ENCODE peak calls at places on chromosomes 13 and 19, in nine cellular contexts. One of them, this sample, is unnamed.

GRCh38 chr19:33303791-33304759 is 1.7 kb upstream of the CEBPA start:
- DNase-seq in cortex of kidney: no peak
- DNase-seq in hippocampal formation: no peak
- DNase-seq in T-helper 2 cell: no peak
- DNase-seq in dermis microvascular lymphatic vessel endothelial cell: no peak
- DNase-seq in EL: no peak
- DNase-seq in NCI-H1105: no peak
- DNase-seq in stimulated activated CD4-positive, alpha-beta T cell treated with anti-CD3 and anti-CD28 coated beads, Interleukin-15, amount 100 ng/mL, for 24 hours: no peak
- DNase-seq in T-helper 1 cell: no peak
- DNase-seq in this sample: no peak

GRCh38 chr19:11420429-11420893 is 1.3 kb upstream of the RGL3 start:
- DNase-seq in cortex of kidney: no peak
- DNase-seq in hippocampal formation: no peak
- DNase-seq in T-helper 2 cell: no peak
- DNase-seq in dermis microvascular lymphatic vessel endothelial cell: peak
- DNase-seq in EL: peak
- DNase-seq in NCI-H1105: no peak
- DNase-seq in stimulated activated CD4-positive, alpha-beta T cell treated with anti-CD3 and anti-CD28 coated beads, Interleukin-15, amount 100 ng/mL, for 24 hours: no peak
- DNase-seq in T-helper 1 cell: no peak
- DNase-seq in this sample: peak

GRCh38 chr13:75927183-75927582 is 291.1 kb downstream of the LMO7 start:
- DNase-seq in cortex of kidney: no peak
- DNase-seq in hippocampal formation: no peak
- DNase-seq in T-helper 2 cell: no peak
- DNase-seq in dermis microvascular lymphatic vessel endothelial cell: no peak
- DNase-seq in EL: no peak
- DNase-seq in NCI-H1105: no peak
- DNase-seq in stimulated activated CD4-positive, alpha-beta T cell treated with anti-CD3 and anti-CD28 coated beads, Interleukin-15, amount 100 ng/mL, for 24 hours: no peak
- DNase-seq in T-helper 1 cell: no peak
- DNase-seq in this sample: peak

GRCh38 chr13:51697181-51697580 is 106.8 kb downstream of the DHRS12 start:
- DNase-seq in cortex of kidney: no peak
- DNase-seq in hippocampal formation: no peak
- DNase-seq in T-helper 2 cell: no peak
- DNase-seq in dermis microvascular lymphatic vessel endothelial cell: peak
- DNase-seq in EL: peak
- DNase-seq in NCI-H1105: no peak
- DNase-seq in stimulated activated CD4-positive, alpha-beta T cell treated with anti-CD3 and anti-CD28 coated beads, Interleukin-15, amount 100 ng/mL, for 24 hours: no peak
- DNase-seq in T-helper 1 cell: no peak
- DNase-seq in this sample: peak

GRCh38 chr19:47725759-47726401 is 12.7 kb downstream of the EHD2 start:
- DNase-seq in cortex of kidney: no peak
- DNase-seq in hippocampal formation: no peak
- DNase-seq in T-helper 2 cell: no peak
- DNase-seq in dermis microvascular lymphatic vessel endothelial cell: no peak
- DNase-seq in EL: no peak
- DNase-seq in NCI-H1105: peak
- DNase-seq in stimulated activated CD4-positive, alpha-beta T cell treated with anti-CD3 and anti-CD28 coated beads, Interleukin-15, amount 100 ng/mL, for 24 hours: no peak
- DNase-seq in T-helper 1 cell: no peak
- DNase-seq in this sample: no peak

GRCh38 chr19:2431318-2432055 is 4.1 kb upstream of the TIMM13 start:
- DNase-seq in cortex of kidney: no peak
- DNase-seq in hippocampal formation: no peak
- DNase-seq in T-helper 2 cell: no peak
- DNase-seq in dermis microvascular lymphatic vessel endothelial cell: no peak
- DNase-seq in EL: no peak
- DNase-seq in NCI-H1105: no peak
- DNase-seq in stimulated activated CD4-positive, alpha-beta T cell treated with anti-CD3 and anti-CD28 coated beads, Interleukin-15, amount 100 ng/mL, for 24 hours: no peak
- DNase-seq in T-helper 1 cell: no peak
- DNase-seq in this sample: no peak

GRCh38 chr19:7197169-7197759 is 97.0 kb downstream of the INSR start:
- DNase-seq in cortex of kidney: no peak
- DNase-seq in hippocampal formation: peak
- DNase-seq in T-helper 2 cell: peak
- DNase-seq in dermis microvascular lymphatic vessel endothelial cell: peak
- DNase-seq in EL: peak
- DNase-seq in NCI-H1105: peak
- DNase-seq in stimulated activated CD4-positive, alpha-beta T cell treated with anti-CD3 and anti-CD28 coated beads, Interleukin-15, amount 100 ng/mL, for 24 hours: peak
- DNase-seq in T-helper 1 cell: peak
- DNase-seq in this sample: peak

GRCh38 chr13:79374578-79374977 is 31.5 kb downstream of the RBM26 start:
- DNase-seq in cortex of kidney: no peak
- DNase-seq in hippocampal formation: no peak
- DNase-seq in T-helper 2 cell: no peak
- DNase-seq in dermis microvascular lymphatic vessel endothelial cell: no peak
- DNase-seq in EL: no peak
- DNase-seq in NCI-H1105: no peak
- DNase-seq in stimulated activated CD4-positive, alpha-beta T cell treated with anti-CD3 and anti-CD28 coated beads, Interleukin-15, amount 100 ng/mL, for 24 hours: no peak
- DNase-seq in T-helper 1 cell: no peak
- DNase-seq in this sample: no peak

GRCh38 chr19:16376649-16377048 is 52.0 kb downstream of the KLF2 start:
- DNase-seq in cortex of kidney: no peak
- DNase-seq in hippocampal formation: no peak
- DNase-seq in T-helper 2 cell: no peak
- DNase-seq in dermis microvascular lymphatic vessel endothelial cell: no peak
- DNase-seq in EL: peak
- DNase-seq in NCI-H1105: no peak
- DNase-seq in stimulated activated CD4-positive, alpha-beta T cell treated with anti-CD3 and anti-CD28 coated beads, Interleukin-15, amount 100 ng/mL, for 24 hours: peak
- DNase-seq in T-helper 1 cell: no peak
- DNase-seq in this sample: no peak

GRCh38 chr13:113216165-113217056 is 7.0 kb downstream of the CUL4A start:
- DNase-seq in cortex of kidney: no peak
- DNase-seq in hippocampal formation: peak
- DNase-seq in T-helper 2 cell: no peak
- DNase-seq in dermis microvascular lymphatic vessel endothelial cell: peak
- DNase-seq in EL: peak
- DNase-seq in NCI-H1105: peak
- DNase-seq in stimulated activated CD4-positive, alpha-beta T cell treated with anti-CD3 and anti-CD28 coated beads, Interleukin-15, amount 100 ng/mL, for 24 hours: peak
- DNase-seq in T-helper 1 cell: no peak
- DNase-seq in this sample: peak

GRCh38 chr13:97946951-97947588 is 6.4 kb upstream of the IPO5 start:
- DNase-seq in cortex of kidney: no peak
- DNase-seq in hippocampal formation: no peak
- DNase-seq in T-helper 2 cell: no peak
- DNase-seq in dermis microvascular lymphatic vessel endothelial cell: no peak
- DNase-seq in EL: peak
- DNase-seq in NCI-H1105: no peak
- DNase-seq in stimulated activated CD4-positive, alpha-beta T cell treated with anti-CD3 and anti-CD28 coated beads, Interleukin-15, amount 100 ng/mL, for 24 hours: no peak
- DNase-seq in T-helper 1 cell: no peak
- DNase-seq in this sample: peak

This sample was measured in iris pigment epithelial cell.